ENCODE peak calls at places on chromosome 1, in nine cellular contexts. One of them, this sample, is unnamed.

GRCh38 chr1:93015590-93015989 is 54.3 kb upstream of the DIPK1A start:
- DNase-seq in CD4-positive, CD25-positive, alpha-beta regulatory T cell: no peak
- DNase-seq in ovary: no peak
- DNase-seq in heart right ventricle: no peak
- DNase-seq in HCT116: no peak
- DNase-seq in A549: no peak
- DNase-seq in epithelial cell of esophagus: peak
- DNase-seq in CD8-positive, alpha-beta memory T cell: no peak
- DNase-seq in body of pancreas: no peak
- DNase-seq in this sample: no peak

GRCh38 chr1:117312453-117313138 is 54.7 kb upstream of the MAN1A2 start:
- DNase-seq in CD4-positive, CD25-positive, alpha-beta regulatory T cell: peak
- DNase-seq in ovary: no peak
- DNase-seq in heart right ventricle: no peak
- DNase-seq in HCT116: peak
- DNase-seq in A549: peak
- DNase-seq in epithelial cell of esophagus: peak
- DNase-seq in CD8-positive, alpha-beta memory T cell: no peak
- DNase-seq in body of pancreas: peak
- DNase-seq in this sample: peak

GRCh38 chr1:12031039-12031980 is 12.0 kb downstream of the MIIP start:
- DNase-seq in CD4-positive, CD25-positive, alpha-beta regulatory T cell: peak
- DNase-seq in ovary: peak
- DNase-seq in heart right ventricle: peak
- DNase-seq in HCT116: no peak
- DNase-seq in A549: peak
- DNase-seq in epithelial cell of esophagus: peak
- DNase-seq in CD8-positive, alpha-beta memory T cell: no peak
- DNase-seq in body of pancreas: peak
- DNase-seq in this sample: peak

GRCh38 chr1:59667020-59667419 is 147.7 kb upstream of the HOOK1 start:
- DNase-seq in CD4-positive, CD25-positive, alpha-beta regulatory T cell: no peak
- DNase-seq in ovary: no peak
- DNase-seq in heart right ventricle: no peak
- DNase-seq in HCT116: no peak
- DNase-seq in A549: no peak
- DNase-seq in epithelial cell of esophagus: no peak
- DNase-seq in CD8-positive, alpha-beta memory T cell: no peak
- DNase-seq in body of pancreas: no peak
- DNase-seq in this sample: no peak

GRCh38 chr1:183227963-183228649 is 42.0 kb downstream of the LAMC2 start:
- DNase-seq in CD4-positive, CD25-positive, alpha-beta regulatory T cell: peak
- DNase-seq in ovary: no peak
- DNase-seq in heart right ventricle: peak
- DNase-seq in HCT116: peak
- DNase-seq in A549: peak
- DNase-seq in epithelial cell of esophagus: no peak
- DNase-seq in CD8-positive, alpha-beta memory T cell: no peak
- DNase-seq in body of pancreas: peak
- DNase-seq in this sample: peak

GRCh38 chr1:20105856-20106255 is 13.5 kb downstream of the PLA2G2D start:
- DNase-seq in CD4-positive, CD25-positive, alpha-beta regulatory T cell: no peak
- DNase-seq in ovary: no peak
- DNase-seq in heart right ventricle: no peak
- DNase-seq in HCT116: no peak
- DNase-seq in A549: no peak
- DNase-seq in epithelial cell of esophagus: peak
- DNase-seq in CD8-positive, alpha-beta memory T cell: no peak
- DNase-seq in body of pancreas: no peak
- DNase-seq in this sample: no peak

GRCh38 chr1:115412286-115412685 is 74.2 kb upstream of the NGF start:
- DNase-seq in CD4-positive, CD25-positive, alpha-beta regulatory T cell: no peak
- DNase-seq in ovary: no peak
- DNase-seq in heart right ventricle: no peak
- DNase-seq in HCT116: no peak
- DNase-seq in A549: no peak
- DNase-seq in epithelial cell of esophagus: peak
- DNase-seq in CD8-positive, alpha-beta memory T cell: no peak
- DNase-seq in body of pancreas: no peak
- DNase-seq in this sample: no peak

GRCh38 chr1:170580636-170581035 is 48.7 kb downstream of the GORAB start:
- DNase-seq in CD4-positive, CD25-positive, alpha-beta regulatory T cell: no peak
- DNase-seq in ovary: no peak
- DNase-seq in heart right ventricle: no peak
- DNase-seq in HCT116: no peak
- DNase-seq in A549: no peak
- DNase-seq in epithelial cell of esophagus: no peak
- DNase-seq in CD8-positive, alpha-beta memory T cell: no peak
- DNase-seq in body of pancreas: no peak
- DNase-seq in this sample: no peak

GRCh38 chr1:170067253-170067819 is 7.2 kb downstream of the KIFAP3 start:
- DNase-seq in CD4-positive, CD25-positive, alpha-beta regulatory T cell: no peak
- DNase-seq in ovary: no peak
- DNase-seq in heart right ventricle: no peak
- DNase-seq in HCT116: no peak
- DNase-seq in A549: no peak
- DNase-seq in epithelial cell of esophagus: no peak
- DNase-seq in CD8-positive, alpha-beta memory T cell: no peak
- DNase-seq in body of pancreas: no peak
- DNase-seq in this sample: no peak

GRCh38 chr1:53715478-53715877 is 23.5 kb downstream of the GLIS1 start:
- DNase-seq in CD4-positive, CD25-positive, alpha-beta regulatory T cell: no peak
- DNase-seq in ovary: no peak
- DNase-seq in heart right ventricle: no peak
- DNase-seq in HCT116: no peak
- DNase-seq in A549: peak
- DNase-seq in epithelial cell of esophagus: peak
- DNase-seq in CD8-positive, alpha-beta memory T cell: no peak
- DNase-seq in body of pancreas: peak
- DNase-seq in this sample: peak

GRCh38 chr1:176577651-176578197 is 114.7 kb downstream of the PAPPA2 start:
- DNase-seq in CD4-positive, CD25-positive, alpha-beta regulatory T cell: no peak
- DNase-seq in ovary: no peak
- DNase-seq in heart right ventricle: no peak
- DNase-seq in HCT116: no peak
- DNase-seq in A549: no peak
- DNase-seq in epithelial cell of esophagus: no peak
- DNase-seq in CD8-positive, alpha-beta memory T cell: no peak
- DNase-seq in body of pancreas: no peak
- DNase-seq in this sample: no peak

GRCh38 chr1:226945106-226945857 is 5.2 kb downstream of the COQ8A start:
- DNase-seq in CD4-positive, CD25-positive, alpha-beta regulatory T cell: no peak
- DNase-seq in ovary: no peak
- DNase-seq in heart right ventricle: no peak
- DNase-seq in HCT116: no peak
- DNase-seq in A549: no peak
- DNase-seq in epithelial cell of esophagus: no peak
- DNase-seq in CD8-positive, alpha-beta memory T cell: no peak
- DNase-seq in body of pancreas: peak
- DNase-seq in this sample: no peak

DNA sequence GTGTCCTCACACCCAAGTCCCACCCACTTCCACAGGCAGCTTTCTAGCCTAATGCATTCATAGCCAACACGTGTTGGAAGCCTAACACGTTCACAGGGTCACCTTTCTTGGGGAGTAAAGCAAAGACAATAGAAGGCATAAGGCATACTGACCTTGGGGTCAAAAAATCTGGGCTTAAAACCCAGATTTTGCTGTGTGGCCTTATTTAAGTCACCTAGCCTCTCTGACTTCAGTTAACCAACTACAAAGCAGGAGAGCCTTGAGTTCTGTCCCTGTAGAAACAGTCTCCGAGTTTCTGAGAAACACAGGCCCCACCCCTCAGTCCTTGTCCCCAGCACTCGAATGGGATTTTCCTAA is 1.4 kb downstream of the TNNT2 start:
- DNase-seq in CD4-positive, CD25-positive, alpha-beta regulatory T cell: no peak
- DNase-seq in ovary: no peak
- DNase-seq in heart right ventricle: no peak
- DNase-seq in HCT116: no peak
- DNase-seq in A549: no peak
- DNase-seq in epithelial cell of esophagus: no peak
- DNase-seq in CD8-positive, alpha-beta memory T cell: no peak
- DNase-seq in body of pancreas: no peak
- DNase-seq in this sample: no peak
- H3K4me3 ChIP-seq in CD4-positive, CD25-positive, alpha-beta regulatory T cell: no peak
- H3K4me3 ChIP-seq in ovary: no peak
- H3K4me3 ChIP-seq in heart right ventricle: peak
- H3K4me3 ChIP-seq in HCT116: no peak
- H3K4me3 ChIP-seq in A549: no peak
- H3K4me3 ChIP-seq in epithelial cell of esophagus: no peak
- H3K4me3 ChIP-seq in CD8-positive, alpha-beta memory T cell: no peak
- H3K4me3 ChIP-seq in body of pancreas: no peak
- H3K4me3 ChIP-seq in this sample: no peak

GRCh38 chr1:202540448-202540847 is 169.8 kb downstream of the SYT2 start:
- DNase-seq in CD4-positive, CD25-positive, alpha-beta regulatory T cell: no peak
- DNase-seq in ovary: no peak
- DNase-seq in heart right ventricle: no peak
- DNase-seq in HCT116: no peak
- DNase-seq in A549: no peak
- DNase-seq in epithelial cell of esophagus: no peak
- DNase-seq in CD8-positive, alpha-beta memory T cell: no peak
- DNase-seq in body of pancreas: no peak
- DNase-seq in this sample: no peak
- H3K4me3 ChIP-seq in CD4-positive, CD25-positive, alpha-beta regulatory T cell: no peak
- H3K4me3 ChIP-seq in ovary: peak
- H3K4me3 ChIP-seq in heart right ventricle: no peak
- H3K4me3 ChIP-seq in HCT116: no peak
- H3K4me3 ChIP-seq in A549: no peak
- H3K4me3 ChIP-seq in epithelial cell of esophagus: no peak
- H3K4me3 ChIP-seq in CD8-positive, alpha-beta memory T cell: no peak
- H3K4me3 ChIP-seq in body of pancreas: no peak
- H3K4me3 ChIP-seq in this sample: no peak

DNA sequence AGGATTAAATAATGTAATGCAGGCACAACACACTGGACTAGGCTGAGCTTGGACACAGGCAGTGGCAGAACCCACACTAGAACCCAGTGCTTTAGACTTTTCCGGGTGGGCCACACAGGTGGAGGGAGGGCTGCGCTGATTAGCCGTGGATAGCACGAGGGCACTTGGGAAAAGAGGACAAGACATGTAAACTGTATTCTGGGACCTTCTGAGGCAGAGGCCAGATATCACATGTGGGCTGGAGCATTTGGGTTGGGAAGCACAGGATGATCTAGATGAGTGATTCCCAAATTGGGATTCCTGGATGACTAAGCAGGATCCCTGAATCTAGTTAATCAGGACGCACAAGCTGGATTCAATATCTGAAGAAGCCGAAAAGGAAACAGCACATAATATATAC is 20.3 kb upstream of the A3GALT2 start:
- DNase-seq in CD4-positive, CD25-positive, alpha-beta regulatory T cell: no peak
- DNase-seq in ovary: no peak
- DNase-seq in heart right ventricle: no peak
- DNase-seq in HCT116: no peak
- DNase-seq in A549: no peak
- DNase-seq in epithelial cell of esophagus: peak
- DNase-seq in CD8-positive, alpha-beta memory T cell: no peak
- DNase-seq in body of pancreas: no peak
- DNase-seq in this sample: peak
- H3K4me3 ChIP-seq in CD4-positive, CD25-positive, alpha-beta regulatory T cell: no peak
- H3K4me3 ChIP-seq in ovary: no peak
- H3K4me3 ChIP-seq in heart right ventricle: no peak
- H3K4me3 ChIP-seq in HCT116: no peak
- H3K4me3 ChIP-seq in A549: no peak
- H3K4me3 ChIP-seq in epithelial cell of esophagus: no peak
- H3K4me3 ChIP-seq in CD8-positive, alpha-beta memory T cell: no peak
- H3K4me3 ChIP-seq in body of pancreas: no peak
- H3K4me3 ChIP-seq in this sample: no peak

GRCh38 chr1:7299329-7299799 is 471.7 kb upstream of the VAMP3 start:
- DNase-seq in CD4-positive, CD25-positive, alpha-beta regulatory T cell: no peak
- DNase-seq in ovary: peak
- DNase-seq in heart right ventricle: peak
- DNase-seq in HCT116: peak
- DNase-seq in A549: peak
- DNase-seq in epithelial cell of esophagus: peak
- DNase-seq in CD8-positive, alpha-beta memory T cell: no peak
- DNase-seq in body of pancreas: peak
- DNase-seq in this sample: peak
- H3K4me3 ChIP-seq in CD4-positive, CD25-positive, alpha-beta regulatory T cell: no peak
- H3K4me3 ChIP-seq in ovary: no peak
- H3K4me3 ChIP-seq in heart right ventricle: no peak
- H3K4me3 ChIP-seq in HCT116: peak
- H3K4me3 ChIP-seq in A549: no peak
- H3K4me3 ChIP-seq in epithelial cell of esophagus: no peak
- H3K4me3 ChIP-seq in CD8-positive, alpha-beta memory T cell: no peak
- H3K4me3 ChIP-seq in body of pancreas: no peak
- H3K4me3 ChIP-seq in this sample: peak

GRCh38 chr1:195594773-195595172 is 1013.5 kb downstream of the KCNT2 start:
- DNase-seq in CD4-positive, CD25-positive, alpha-beta regulatory T cell: no peak
- DNase-seq in ovary: no peak
- DNase-seq in heart right ventricle: no peak
- DNase-seq in HCT116: no peak
- DNase-seq in A549: no peak
- DNase-seq in epithelial cell of esophagus: no peak
- DNase-seq in CD8-positive, alpha-beta memory T cell: no peak
- DNase-seq in body of pancreas: no peak
- DNase-seq in this sample: no peak

GRCh38 chr1:195597929-195598328 is 1010.3 kb downstream of the KCNT2 start:
- DNase-seq in CD4-positive, CD25-positive, alpha-beta regulatory T cell: no peak
- DNase-seq in ovary: no peak
- DNase-seq in heart right ventricle: no peak
- DNase-seq in HCT116: no peak
- DNase-seq in A549: no peak
- DNase-seq in epithelial cell of esophagus: no peak
- DNase-seq in CD8-positive, alpha-beta memory T cell: no peak
- DNase-seq in body of pancreas: no peak
- DNase-seq in this sample: no peak

GRCh38 chr1:195590649-195591048 is 1017.6 kb downstream of the KCNT2 start:
- DNase-seq in CD4-positive, CD25-positive, alpha-beta regulatory T cell: no peak
- DNase-seq in ovary: no peak
- DNase-seq in heart right ventricle: no peak
- DNase-seq in HCT116: no peak
- DNase-seq in A549: no peak
- DNase-seq in epithelial cell of esophagus: no peak
- DNase-seq in CD8-positive, alpha-beta memory T cell: no peak
- DNase-seq in body of pancreas: no peak
- DNase-seq in this sample: no peak

GRCh38 chr1:195591917-195592672 is 1016.1 kb downstream of the KCNT2 start:
- DNase-seq in CD4-positive, CD25-positive, alpha-beta regulatory T cell: no peak
- DNase-seq in ovary: no peak
- DNase-seq in heart right ventricle: no peak
- DNase-seq in HCT116: peak
- DNase-seq in A549: peak
- DNase-seq in epithelial cell of esophagus: peak
- DNase-seq in CD8-positive, alpha-beta memory T cell: no peak
- DNase-seq in body of pancreas: no peak
- DNase-seq in this sample: peak

GRCh38 chr1:195594322-195594721 is 1013.9 kb downstream of the KCNT2 start:
- DNase-seq in CD4-positive, CD25-positive, alpha-beta regulatory T cell: no peak
- DNase-seq in ovary: no peak
- DNase-seq in heart right ventricle: no peak
- DNase-seq in HCT116: no peak
- DNase-seq in A549: no peak
- DNase-seq in epithelial cell of esophagus: no peak
- DNase-seq in CD8-positive, alpha-beta memory T cell: no peak
- DNase-seq in body of pancreas: no peak
- DNase-seq in this sample: no peak
- H3K4me3 ChIP-seq in CD4-positive, CD25-positive, alpha-beta regulatory T cell: no peak
- H3K4me3 ChIP-seq in ovary: no peak
- H3K4me3 ChIP-seq in heart right ventricle: no peak
- H3K4me3 ChIP-seq in HCT116: no peak
- H3K4me3 ChIP-seq in A549: no peak
- H3K4me3 ChIP-seq in epithelial cell of esophagus: no peak
- H3K4me3 ChIP-seq in CD8-positive, alpha-beta memory T cell: no peak
- H3K4me3 ChIP-seq in body of pancreas: no peak
- H3K4me3 ChIP-seq in this sample: no peak

This sample was measured in fibroblast of villous mesenchyme.